ENCODE peak calls at places on chromosomes 4 and X, in four cellular contexts. H, Y, P and S are unnamed samples.

GRCh38 chrX:112677167-112677566 is 2.6 kb downstream of the LHFPL1 start:
- DNase-seq in H (no peak), Y (no peak), P (no peak), S (no peak)

GRCh38 chr4:11069581-11069980 is 359.1 kb downstream of the HS3ST1 start:
- DNase-seq in H (no peak), Y (no peak), P (no peak), S (no peak)

GRCh38 chrX:119391279-119391678 is 7.9 kb upstream of the SLC25A43 start:
- DNase-seq in H (peak; percentile 23), Y (no peak), P (peak; percentile 30), S (peak; percentile 22)

GRCh38 chrX:9605484-9605883 is 140.6 kb downstream of the TBL1X start:
- DNase-seq in H (no peak), Y (no peak), P (no peak), S (no peak)

GRCh38 chrX:18676470-18676869 is 4.6 kb upstream of the RS1 start:
- DNase-seq in H (no peak), Y (no peak), P (peak; percentile 43), S (peak; percentile 46)

GRCh38 chr4:4427886-4428285 is 41.0 kb downstream of the NSG1 start:
- DNase-seq in H (no peak), Y (no peak), P (no peak), S (no peak)

GRCh38 chr4:17595471-17596005 is 18.5 kb downstream of the LAP3 start:
- DNase-seq in H (no peak), Y (no peak), P (no peak), S (no peak)

GRCh38 chrX:112834976-112835375 is 5.7 kb downstream of the AMOT start:
- DNase-seq in H (no peak), Y (no peak), P (no peak), S (no peak)

GRCh38 chrX:136767104-136767941 is 13.4 kb downstream of the ARHGEF6 start:
- DNase-seq in H (no peak), Y (peak; percentile 2), P (peak; percentile 71), S (peak; percentile 1)

GRCh38 chrX:31200430-31200829 is 128.6 kb upstream of the FTHL17 start:
- DNase-seq in H (no peak), Y (no peak), P (no peak), S (no peak)

GRCh38 chrX:134971926-134972325 is 18.9 kb upstream of the SMIM10 start:
- DNase-seq in H (no peak), Y (no peak), P (no peak), S (no peak)

GRCh38 chrX:39645059-39645895 is 452.5 kb downstream of the BCOR start:
- DNase-seq in H (no peak), Y (no peak), P (peak; percentile 20), S (no peak)

GRCh38 chr4:41881931-41882621 is 53.2 kb upstream of the TMEM33 start:
- DNase-seq in H (no peak), Y (no peak), P (no peak), S (no peak)

GRCh38 chr4:4872148-4872903 is 12.9 kb downstream of the MSX1 start:
- DNase-seq in H (no peak), Y (no peak), P (no peak), S (no peak)

GRCh38 chr4:177455591-177455990 is 13.4 kb upstream of the AGA start:
- DNase-seq in H (no peak), Y (no peak), P (peak; percentile 9), S (no peak)

GRCh38 chr4:165326831-165327210 is 648 bp upstream of the MSMO1 start:
- DNase-seq in H (no peak), Y (no peak), P (peak; percentile 54), S (peak; percentile 57)

GRCh38 chr4:55876387-55876786 is 22.9 kb downstream of the EXOC1 start:
- DNase-seq in H (no peak), Y (no peak), P (no peak), S (no peak)

GRCh38 chr4:1029957-1030520 is 18.6 kb downstream of the FGFRL1 start:
- DNase-seq in H (no peak), Y (no peak), P (peak; percentile 56), S (no peak)

GRCh38 chr4:41957634-41958033 is 22.4 kb downstream of the TMEM33 start:
- DNase-seq in H (peak; percentile 24), Y (no peak), P (peak; percentile 60), S (peak; percentile 27)

GRCh38 chr4:102299708-102300107 is 45.6 kb downstream of the SLC39A8 start:
- DNase-seq in H (peak; percentile 32), Y (no peak), P (peak; percentile 70), S (peak; percentile 21)

GRCh38 chr4:68572653-68573052 is 3.5 kb downstream of the UGT2B17 start:
- DNase-seq in H (no peak), Y (no peak), P (no peak), S (no peak)

GRCh38 chrX:39442332-39442731 is 641.1 kb downstream of the MID1IP1 start:
- DNase-seq in H (no peak), Y (no peak), P (no peak), S (no peak)

GRCh38 chr4:22487333-22487732 is 28.5 kb downstream of the ADGRA3 start:
- DNase-seq in H (no peak), Y (no peak), P (no peak), S (peak; percentile 78)

GRCh38 chrX:120781416-120781815 is 94.2 kb downstream of the CT47B1 start:
- DNase-seq in H (no peak), Y (no peak), P (no peak), S (no peak)

GRCh38 chr4:176709417-176709816 is 83.3 kb downstream of the VEGFC start:
- DNase-seq in H (no peak), Y (no peak), P (no peak), S (no peak)

GRCh38 chrX:101208152-101208905 is 11.3 kb upstream of the DRP2 start:
- DNase-seq in H (no peak), Y (no peak), P (no peak), S (peak; percentile 4)

GRCh38 chr4:8280158-8280875 is 10.8 kb downstream of the HTRA3 start:
- DNase-seq in H (no peak), Y (no peak), P (no peak), S (no peak)

GRCh38 chrX:25442501-25442900 is 426.7 kb upstream of the ARX start:
- DNase-seq in H (no peak), Y (no peak), P (no peak), S (no peak)

GRCh38 chr4:41369680-41370079 is 113.0 kb downstream of the UCHL1 start:
- DNase-seq in H (no peak), Y (no peak), P (no peak), S (no peak)

GRCh38 chr4:99458911-99459447 is 23.8 kb upstream of the ADH7 start:
- DNase-seq in H (no peak), Y (no peak), P (no peak), S (no peak)

GRCh38 chrX:43456056-43456455 is 200.0 kb upstream of the MAOA start:
- DNase-seq in H (no peak), Y (no peak), P (no peak), S (no peak)

GRCh38 chr4:81120055-81120454 is 89.5 kb downstream of the BMP3 start:
- DNase-seq in H (no peak), Y (no peak), P (no peak), S (no peak)

DNA sequence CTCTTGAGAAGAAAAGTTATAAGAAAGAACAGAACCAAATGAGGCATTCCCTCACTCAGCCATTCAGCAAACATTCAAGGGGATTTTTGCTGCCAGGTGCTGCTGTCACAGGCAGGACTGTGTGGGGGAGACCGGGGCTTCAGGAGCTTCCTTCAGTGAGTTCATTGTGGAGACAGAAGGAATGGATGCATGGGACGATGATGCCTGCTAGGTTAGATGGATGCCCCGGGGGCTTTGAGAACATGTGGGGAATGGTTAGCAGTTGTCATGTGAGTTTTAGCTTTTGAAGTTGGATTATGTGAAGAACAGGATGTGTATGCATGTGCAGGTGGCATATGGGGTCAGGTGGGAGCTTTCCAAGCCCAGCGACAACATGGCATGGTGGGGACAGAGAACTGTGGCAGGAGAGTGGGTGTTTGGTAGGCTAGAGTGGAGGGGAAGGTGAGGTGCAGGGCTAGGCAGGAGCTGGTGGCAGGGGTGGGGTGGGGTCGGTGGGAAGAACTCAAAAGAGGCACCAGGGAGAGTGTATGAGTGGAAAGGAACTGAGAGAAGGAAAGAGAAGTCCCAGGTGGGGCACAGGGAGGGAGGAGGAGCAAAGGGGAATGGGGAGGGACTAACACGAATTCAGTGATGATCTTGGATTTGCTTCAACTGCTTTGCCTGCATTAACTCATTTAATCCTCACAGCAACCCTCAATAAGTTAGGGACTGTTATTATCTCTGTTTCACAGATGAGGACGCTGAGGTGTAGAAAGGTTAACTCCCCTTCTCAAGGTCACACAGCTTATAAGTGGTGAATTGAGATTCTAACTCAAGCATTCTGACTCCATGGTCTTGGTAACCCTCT is 8.4 kb downstream of the DCUN1D4 start:
- DNase-seq in H (no peak), Y (no peak), P (peak; percentile 43), S (no peak)
- TF ChIP-seq FOSL1 in H (no peak), Y (no peak), P (no peak), S (no peak)

DNA sequence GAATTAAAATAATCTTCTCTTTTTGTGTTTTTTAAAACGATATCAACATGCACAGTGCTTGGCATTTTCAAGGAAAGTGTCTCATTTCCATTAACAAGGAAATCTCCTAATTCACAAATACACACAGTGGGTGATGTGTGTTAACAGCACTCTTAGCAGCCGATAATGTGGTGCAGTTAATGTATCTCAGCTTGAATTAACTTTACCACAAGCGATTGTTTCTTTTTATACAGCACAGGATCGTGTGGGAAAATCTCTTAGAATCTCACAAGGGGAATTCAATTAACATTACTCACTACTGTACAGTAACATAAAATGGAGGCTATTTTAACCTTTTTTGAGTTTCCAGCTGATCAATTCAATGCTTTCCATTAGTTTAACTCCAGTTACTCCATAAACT is 1841.9 kb downstream of the STIM2 start:
- DNase-seq in H (no peak), Y (no peak), P (no peak), S (no peak)
- TF ChIP-seq FOSL1 in H (no peak), Y (no peak), P (no peak), S (no peak)

GRCh38 chr4:3302786-3303444 is 10.1 kb downstream of the RGS12 start:
- DNase-seq in H (no peak), Y (no peak), P (no peak), S (no peak)
- TF ChIP-seq FOSL1 in H (no peak), Y (no peak), P (no peak), S (no peak)

GRCh38 chr4:79046191-79046590 is 107.0 kb upstream of the PAQR3 start:
- DNase-seq in H (no peak), Y (no peak), P (no peak), S (no peak)

GRCh38 chr4:79053754-79054153 is 114.5 kb upstream of the PAQR3 start:
- DNase-seq in H (no peak), Y (no peak), P (no peak), S (no peak)

GRCh38 chr4:79048878-79049277 is 109.6 kb upstream of the PAQR3 start:
- DNase-seq in H (no peak), Y (no peak), P (no peak), S (no peak)

GRCh38 chr4:79049840-79050520 is 110.7 kb upstream of the PAQR3 start:
- DNase-seq in H (no peak), Y (no peak), P (no peak), S (no peak)

DNA sequence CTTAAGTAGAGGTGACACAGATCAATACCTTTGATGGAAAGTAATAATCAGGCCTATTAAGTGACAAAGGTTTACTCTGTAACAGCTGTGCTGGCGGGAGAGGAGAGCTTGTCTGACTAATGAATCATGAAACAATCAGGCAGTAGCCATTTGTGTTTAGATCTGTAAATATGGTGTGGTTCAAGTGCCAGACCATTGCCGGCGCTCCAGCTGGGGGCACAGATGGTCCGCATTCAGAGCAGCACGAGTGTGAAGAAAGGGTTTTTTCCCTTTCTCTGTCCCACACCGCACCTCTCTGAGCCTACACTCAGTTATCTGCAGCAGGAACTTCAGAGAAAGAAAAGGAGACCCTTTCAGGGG is 111.3 kb upstream of the PAQR3 start:
- DNase-seq in H (no peak), Y (no peak), P (no peak), S (no peak)
- TF ChIP-seq FOSL1 in H (no peak), Y (no peak), P (no peak), S (no peak)